ENCODE peak calls at places on chromosomes 5 and 9, in six cellular contexts. One of them, this sample, is unnamed.

GRCh38 chr5:97042981-97043380 is 99.4 kb downstream of the LIX1 start:
- DNase-seq in mesendoderm: peak; percentile 26
- DNase-seq in trophoblast cell: no peak
- DNase-seq in IMR-90: no peak
- DNase-seq in H9: no peak
- DNase-seq in H1: no peak
- DNase-seq in this sample: no peak

GRCh38 chr5:6371079-6371810 is 7.1 kb downstream of the MED10 start:
- DNase-seq in mesendoderm: no peak
- DNase-seq in trophoblast cell: no peak
- DNase-seq in IMR-90: no peak
- DNase-seq in H9: peak; percentile 15
- DNase-seq in H1: no peak
- DNase-seq in this sample: no peak

GRCh38 chr5:62197697-62198096 is 108.3 kb upstream of the KIF2A start:
- DNase-seq in mesendoderm: no peak
- DNase-seq in trophoblast cell: no peak
- DNase-seq in IMR-90: no peak
- DNase-seq in H9: no peak
- DNase-seq in H1: no peak
- DNase-seq in this sample: no peak

GRCh38 chr5:108233617-108234016 is 148.3 kb downstream of the FBXL17 start:
- DNase-seq in mesendoderm: peak; percentile 6
- DNase-seq in trophoblast cell: no peak
- DNase-seq in IMR-90: no peak
- DNase-seq in H9: no peak
- DNase-seq in H1: no peak
- DNase-seq in this sample: no peak

GRCh38 chr5:179271301-179271650 is 74.0 kb downstream of the ADAMTS2 start:
- DNase-seq in mesendoderm: no peak
- DNase-seq in trophoblast cell: no peak
- DNase-seq in IMR-90: no peak
- DNase-seq in H9: peak; percentile 23
- DNase-seq in H1: no peak
- DNase-seq in this sample: no peak

GRCh38 chr9:130927995-130928900 is 10.8 kb downstream of the FIBCD1 start:
- DNase-seq in mesendoderm: no peak
- DNase-seq in trophoblast cell: no peak
- DNase-seq in IMR-90: peak; percentile 72
- DNase-seq in H9: no peak
- DNase-seq in H1: no peak
- DNase-seq in this sample: no peak

GRCh38 chr5:141032626-141033025 is 18.5 kb upstream of the PCDHB1 start:
- DNase-seq in mesendoderm: peak; percentile 8
- DNase-seq in trophoblast cell: no peak
- DNase-seq in IMR-90: no peak
- DNase-seq in H9: no peak
- DNase-seq in H1: no peak
- DNase-seq in this sample: no peak

GRCh38 chr5:66903218-66903617 is 293.4 kb downstream of the CD180 start:
- DNase-seq in mesendoderm: no peak
- DNase-seq in trophoblast cell: no peak
- DNase-seq in IMR-90: no peak
- DNase-seq in H9: no peak
- DNase-seq in H1: no peak
- DNase-seq in this sample: no peak

GRCh38 chr9:472676-473075 is 258.0 kb downstream of the DOCK8 start:
- DNase-seq in mesendoderm: no peak
- DNase-seq in trophoblast cell: no peak
- DNase-seq in IMR-90: no peak
- DNase-seq in H9: no peak
- DNase-seq in H1: no peak
- DNase-seq in this sample: no peak

GRCh38 chr5:176355400-176356178 is 6.0 kb downstream of the KIAA1191 start:
- DNase-seq in mesendoderm: peak; percentile 25
- DNase-seq in trophoblast cell: no peak
- DNase-seq in IMR-90: no peak
- DNase-seq in H9: peak; percentile 49
- DNase-seq in H1: no peak
- DNase-seq in this sample: no peak

GRCh38 chr5:179378441-179379271 is 33.4 kb upstream of the ADAMTS2 start:
- DNase-seq in mesendoderm: no peak
- DNase-seq in trophoblast cell: peak; percentile 64
- DNase-seq in IMR-90: peak; percentile 78
- DNase-seq in H9: peak; percentile 12
- DNase-seq in H1: no peak
- DNase-seq in this sample: no peak

GRCh38 chr9:70031141-70031545 is 12.5 kb upstream of the MAMDC2 start:
- DNase-seq in mesendoderm: no peak
- DNase-seq in trophoblast cell: no peak
- DNase-seq in IMR-90: peak; percentile 68
- DNase-seq in H9: no peak
- DNase-seq in H1: no peak
- DNase-seq in this sample: no peak

GRCh38 chr5:89885670-89886069 is 523.9 kb downstream of the CETN3 start:
- DNase-seq in mesendoderm: no peak
- DNase-seq in trophoblast cell: no peak
- DNase-seq in IMR-90: no peak
- DNase-seq in H9: no peak
- DNase-seq in H1: no peak
- DNase-seq in this sample: no peak

GRCh38 chr9:38089387-38090165 is 20.5 kb upstream of the SHB start:
- DNase-seq in mesendoderm: peak; percentile 37
- DNase-seq in trophoblast cell: no peak
- DNase-seq in IMR-90: no peak
- DNase-seq in H9: no peak
- DNase-seq in H1: no peak
- DNase-seq in this sample: no peak

GRCh38 chr5:174425271-174425963 is 299.0 kb upstream of the MSX2 start:
- DNase-seq in mesendoderm: peak; percentile 19
- DNase-seq in trophoblast cell: no peak
- DNase-seq in IMR-90: no peak
- DNase-seq in H9: no peak
- DNase-seq in H1: no peak
- DNase-seq in this sample: no peak

GRCh38 chr9:69931340-69931739 is 110.7 kb downstream of the CFAP95 start:
- DNase-seq in mesendoderm: peak; percentile 47
- DNase-seq in trophoblast cell: peak; percentile 31
- DNase-seq in IMR-90: no peak
- DNase-seq in H9: peak; percentile 32
- DNase-seq in H1: no peak
- DNase-seq in this sample: no peak

GRCh38 chr9:100739208-100739607 is 161.3 kb downstream of the CAVIN4 start:
- DNase-seq in mesendoderm: no peak
- DNase-seq in trophoblast cell: peak; percentile 39
- DNase-seq in IMR-90: no peak
- DNase-seq in H9: no peak
- DNase-seq in H1: no peak
- DNase-seq in this sample: no peak

GRCh38 chr5:43290726-43291125 is 22.5 kb downstream of the HMGCS1 start:
- DNase-seq in mesendoderm: no peak
- DNase-seq in trophoblast cell: no peak
- DNase-seq in IMR-90: no peak
- DNase-seq in H9: no peak
- DNase-seq in H1: no peak
- DNase-seq in this sample: no peak

GRCh38 chr9:2526071-2526862 is 95.3 kb upstream of the VLDLR start:
- DNase-seq in mesendoderm: no peak
- DNase-seq in trophoblast cell: peak; percentile 92
- DNase-seq in IMR-90: no peak
- DNase-seq in H9: no peak
- DNase-seq in H1: no peak
- DNase-seq in this sample: no peak

GRCh38 chr5:15737036-15737821 is 237.2 kb downstream of the FBXL7 start:
- DNase-seq in mesendoderm: no peak
- DNase-seq in trophoblast cell: no peak
- DNase-seq in IMR-90: peak; percentile 26
- DNase-seq in H9: no peak
- DNase-seq in H1: no peak
- DNase-seq in this sample: no peak

GRCh38 chr5:126777257-126777973 is 479 bp downstream of the LMNB1 start:
- DNase-seq in mesendoderm: peak; percentile 75
- DNase-seq in trophoblast cell: peak; percentile 80
- DNase-seq in IMR-90: peak; percentile 61
- DNase-seq in H9: peak; percentile 41
- DNase-seq in H1: no peak
- DNase-seq in this sample: peak; percentile 51
- H3K4ac ChIP-seq in mesendoderm: peak overlapping the region; percentile 87
- H3K4ac ChIP-seq in trophoblast cell: peak overlapping the region; percentile 65
- H3K4ac ChIP-seq in IMR-90: peak overlapping the region; percentile 91
- H3K4ac ChIP-seq in H9: no peak overlapping the region
- H3K4ac ChIP-seq in H1: peak overlapping the region; percentile 100
- H3K4ac ChIP-seq in this sample: peak overlapping the region; percentile 96

GRCh38 chr5:73199671-73200070 is 26.7 kb downstream of the TMEM174 start:
- DNase-seq in mesendoderm: no peak
- DNase-seq in trophoblast cell: no peak
- DNase-seq in IMR-90: no peak
- DNase-seq in H9: no peak
- DNase-seq in H1: peak; percentile 33
- DNase-seq in this sample: no peak

GRCh38 chr5:73204302-73204701 is 31.3 kb downstream of the TMEM174 start:
- DNase-seq in mesendoderm: no peak
- DNase-seq in trophoblast cell: no peak
- DNase-seq in IMR-90: no peak
- DNase-seq in H9: no peak
- DNase-seq in H1: no peak
- DNase-seq in this sample: no peak

GRCh38 chr5:73204733-73205132 is 31.7 kb downstream of the TMEM174 start:
- DNase-seq in mesendoderm: no peak
- DNase-seq in trophoblast cell: no peak
- DNase-seq in IMR-90: no peak
- DNase-seq in H9: no peak
- DNase-seq in H1: peak; percentile 32
- DNase-seq in this sample: no peak

GRCh38 chr5:73201547-73202513 is 28.8 kb downstream of the TMEM174 start:
- DNase-seq in mesendoderm: peak; percentile 94
- DNase-seq in trophoblast cell: peak; percentile 84
- DNase-seq in IMR-90: peak; percentile 47
- DNase-seq in H9: peak; percentile 98
- DNase-seq in H1: peak; percentile 99
- DNase-seq in this sample: peak; percentile 65

DNA sequence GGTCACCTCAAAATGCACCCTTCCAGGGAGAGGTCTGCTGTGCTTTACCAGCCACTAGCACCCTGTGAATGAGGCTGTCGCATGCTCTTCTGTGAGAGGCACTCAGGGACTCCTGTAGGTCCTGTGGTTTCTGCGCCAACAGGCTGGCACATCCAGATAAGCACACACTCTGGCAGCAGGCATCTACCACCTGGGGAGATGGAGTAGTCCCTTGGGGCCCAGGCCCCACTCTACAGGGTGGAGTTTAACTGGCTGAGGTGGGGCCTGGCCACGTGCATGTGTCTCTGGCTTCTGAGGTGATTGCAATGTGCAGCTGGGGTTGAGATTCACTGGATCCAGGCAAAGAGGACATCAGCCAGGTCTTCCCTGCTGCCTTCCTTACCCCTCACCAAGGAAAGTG is 32.3 kb downstream of the TMEM174 start:
- DNase-seq in mesendoderm: no peak
- DNase-seq in trophoblast cell: no peak
- DNase-seq in IMR-90: no peak
- DNase-seq in H9: no peak
- DNase-seq in H1: peak; percentile 33
- DNase-seq in this sample: no peak
- H2AK5ac ChIP-seq in mesendoderm: no peak overlapping the region
- H2AK5ac ChIP-seq in trophoblast cell: no peak overlapping the region
- H2AK5ac ChIP-seq in IMR-90: no peak overlapping the region
- H2AK5ac ChIP-seq in H9: no peak overlapping the region
- H2AK5ac ChIP-seq in H1: no peak overlapping the region
- H2AK5ac ChIP-seq in this sample: no peak overlapping the region

DNA sequence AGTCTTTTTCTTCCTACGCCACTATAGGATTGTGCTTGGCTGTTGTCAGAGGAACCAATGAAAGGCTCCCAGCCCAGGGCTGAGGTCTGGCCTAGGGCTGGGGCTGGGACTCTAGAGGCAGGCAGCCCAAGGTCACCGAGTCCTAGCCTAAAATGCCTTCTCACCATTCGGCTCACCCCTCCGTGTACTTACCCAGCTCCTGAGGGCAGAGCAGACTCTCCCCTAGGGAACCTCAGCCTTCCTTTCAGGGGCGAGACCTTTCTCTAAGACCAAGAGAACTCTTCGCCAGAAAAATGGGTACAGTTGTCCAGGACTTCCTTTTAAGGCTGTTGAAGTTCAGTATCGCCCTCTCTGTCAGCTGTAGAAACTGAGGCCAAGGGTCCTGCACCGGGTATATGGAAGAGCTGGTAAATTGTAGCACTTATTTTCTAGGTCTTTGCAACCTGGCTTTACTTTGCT is 1.7 kb upstream of the SPRY4 start:
- DNase-seq in mesendoderm: no peak
- DNase-seq in trophoblast cell: no peak
- DNase-seq in IMR-90: no peak
- DNase-seq in H9: no peak
- DNase-seq in H1: no peak
- DNase-seq in this sample: no peak
- H3K4ac ChIP-seq in mesendoderm: peak overlapping the region; percentile 99
- H3K4ac ChIP-seq in trophoblast cell: peak overlapping the region; percentile 37
- H3K4ac ChIP-seq in IMR-90: peak overlapping the region; percentile 97
- H3K4ac ChIP-seq in H9: no peak overlapping the region
- H3K4ac ChIP-seq in H1: peak overlapping the region; percentile 92
- H3K4ac ChIP-seq in this sample: no peak overlapping the region

DNA sequence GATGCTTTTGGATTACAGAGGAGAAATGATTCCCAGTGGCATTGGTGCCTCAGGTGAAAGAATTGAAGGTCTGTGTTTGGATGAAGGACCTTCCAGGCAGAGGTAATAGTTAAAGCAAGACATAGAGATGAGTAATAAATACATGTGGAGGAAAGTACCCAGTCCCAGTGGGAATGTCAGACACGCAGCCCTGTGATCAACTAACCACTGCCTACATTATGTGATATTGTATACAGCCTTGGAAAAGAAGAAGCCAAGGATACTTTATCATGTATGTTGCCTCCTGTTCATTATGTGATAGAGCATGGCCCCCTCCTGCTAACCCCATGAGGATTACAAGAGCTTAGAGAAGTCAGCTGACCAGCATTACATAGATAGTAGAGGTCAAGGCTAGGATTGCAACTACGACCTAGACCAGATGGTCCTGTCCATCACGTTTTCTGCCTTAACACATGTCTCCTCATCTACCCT is 497.0 kb upstream of the TNC start:
- DNase-seq in mesendoderm: no peak
- DNase-seq in trophoblast cell: peak; percentile 82
- DNase-seq in IMR-90: peak; percentile 45
- DNase-seq in H9: no peak
- DNase-seq in H1: no peak
- DNase-seq in this sample: no peak
- H2AK5ac ChIP-seq in mesendoderm: no peak overlapping the region
- H2AK5ac ChIP-seq in trophoblast cell: peak overlapping the region; percentile 46
- H2AK5ac ChIP-seq in IMR-90: peak overlapping the region; percentile 88
- H2AK5ac ChIP-seq in H9: no peak overlapping the region
- H2AK5ac ChIP-seq in H1: no peak overlapping the region
- H2AK5ac ChIP-seq in this sample: no peak overlapping the region

DNA sequence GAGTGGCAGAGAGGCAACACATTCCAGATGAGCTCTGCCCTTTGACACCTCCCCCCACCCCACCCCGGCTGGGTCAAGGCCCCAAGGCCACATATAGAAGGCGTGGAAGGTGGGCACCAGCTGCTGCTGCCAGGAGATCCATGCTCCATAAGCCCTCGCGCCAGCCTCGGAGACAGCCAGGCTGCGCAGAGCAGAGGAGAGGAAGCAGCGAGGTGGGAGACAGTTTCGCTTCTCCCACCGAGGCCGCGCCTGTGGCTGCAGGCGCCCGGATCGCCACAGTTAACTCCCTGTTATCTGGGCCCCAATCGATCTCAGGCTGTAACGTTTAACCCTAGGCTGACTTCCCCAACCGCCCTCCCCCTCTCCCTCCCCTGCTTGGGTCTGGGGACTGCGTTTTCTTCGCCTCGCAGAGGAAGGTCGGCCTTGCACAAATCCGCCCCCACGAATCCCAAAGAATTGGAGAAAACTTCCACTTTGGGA is 1.2 kb upstream of the CXXC5 start:
- DNase-seq in mesendoderm: peak; percentile 83
- DNase-seq in trophoblast cell: peak; percentile 45
- DNase-seq in IMR-90: no peak
- DNase-seq in H9: no peak
- DNase-seq in H1: no peak
- DNase-seq in this sample: no peak
- H3K4ac ChIP-seq in mesendoderm: peak overlapping the region; percentile 41
- H3K4ac ChIP-seq in trophoblast cell: no peak overlapping the region
- H3K4ac ChIP-seq in IMR-90: no peak overlapping the region
- H3K4ac ChIP-seq in H9: no peak overlapping the region
- H3K4ac ChIP-seq in H1: no peak overlapping the region
- H3K4ac ChIP-seq in this sample: no peak overlapping the region